ENCODE peak calls at places on chromosomes 5 and 9, in seven cellular contexts. M is body of pancreas, B is type B pancreatic cell, S is adrenal gland, A is right lobe of liver, T is RPMI7951, O is OCI-LY7. F is an unnamed sample.

GRCh38 chr9:98724810-98725530 is 16.2 kb upstream of the GABBR2 start:
- DNase-seq in S (no peak), T (no peak), A (no peak), B (no peak), O (no peak), M (no peak), F (no peak)

GRCh38 chr9:69279084-69279729 is 45.8 kb upstream of the ENTREP1 start:
- DNase-seq in O (no peak), M (no peak), B (no peak), A (no peak), T (no peak), S (no peak), F (no peak)

GRCh38 chr5:149162401-149163084 is 21.2 kb downstream of the ABLIM3 start:
- DNase-seq in M (no peak), T (peak; percentile 73), S (no peak), A (no peak), B (no peak), O (no peak), F (no peak)

GRCh38 chr5:14901462-14902051 is 30.0 kb upstream of the ANKH start:
- DNase-seq in A (no peak), O (no peak), S (no peak), T (peak; percentile 52), M (no peak), B (no peak), F (no peak)

GRCh38 chr9:87535817-87536539 is 38.3 kb downstream of the DAPK1 start:
- DNase-seq in B (no peak), T (no peak), O (peak; percentile 35), S (no peak), M (no peak), A (no peak), F (no peak)

GRCh38 chr5:76332102-76332501 is 71.0 kb upstream of the IQGAP2 start:
- DNase-seq in T (no peak), M (no peak), O (no peak), B (no peak), S (no peak), A (peak; percentile 57), F (no peak)

GRCh38 chr5:29758986-29759421 is 1434.5 kb upstream of the CDH6 start:
- DNase-seq in M (no peak), A (no peak), S (no peak), T (no peak), O (no peak), B (no peak), F (no peak)

GRCh38 chr5:143649869-143650268 is 162.1 kb upstream of the HMHB1 start:
- DNase-seq in T (no peak), M (no peak), B (no peak), S (no peak), A (no peak), O (no peak), F (no peak)

GRCh38 chr5:41338276-41338675 is 124.9 kb upstream of the C6 start:
- DNase-seq in M (no peak), S (no peak), B (no peak), O (no peak), A (no peak), T (no peak), F (no peak)

GRCh38 chr9:126844085-126844484 is 16.4 kb upstream of the ZBTB34 start:
- DNase-seq in T (peak; percentile 82), S (no peak), O (no peak), B (no peak), M (no peak), A (no peak), F (no peak)

GRCh38 chr9:129225815-129226214 is 47.8 kb upstream of the IER5L start:
- DNase-seq in A (peak; percentile 57), S (peak; percentile 71), M (peak; percentile 50), O (no peak), B (peak; percentile 80), T (peak; percentile 72), F (peak; percentile 79)

GRCh38 chr5:114324282-114324681 is 37.6 kb upstream of the KCNN2 start:
- DNase-seq in T (no peak), B (no peak), A (no peak), O (no peak), S (no peak), M (no peak), F (no peak)

GRCh38 chr5:142189813-142190212 is 81.2 kb downstream of the NDFIP1 start:
- DNase-seq in A (no peak), B (no peak), M (no peak), T (no peak), S (no peak), O (no peak), F (no peak)